ENCODE peak calls at places on chromosomes 3 and 15, in four cellular contexts. One of them, this sample, is unnamed.

GRCh38 chr3:27669505-27670085 is 52.5 kb downstream of the EOMES start:
- DNase-seq in psoas muscle: no peak
- DNase-seq in PC-9: no peak
- DNase-seq in cardiac muscle cell: no peak
- DNase-seq in this sample: no peak

GRCh38 chr3:4425707-4426106 is 41.4 kb downstream of the SUMF1 start:
- DNase-seq in psoas muscle: no peak
- DNase-seq in PC-9: no peak
- DNase-seq in cardiac muscle cell: no peak
- DNase-seq in this sample: no peak

GRCh38 chr15:47870956-47871625 is 153.8 kb downstream of the SEMA6D start:
- DNase-seq in cardiac muscle cell: no peak
- DNase-seq in psoas muscle: no peak
- DNase-seq in PC-9: no peak
- DNase-seq in this sample: no peak

GRCh38 chr3:180011927-180012326 is 24.8 kb downstream of the PEX5L start:
- DNase-seq in cardiac muscle cell: no peak
- DNase-seq in psoas muscle: no peak
- DNase-seq in PC-9: no peak
- DNase-seq in this sample: no peak

GRCh38 chr3:158718490-158719170 is 13.6 kb downstream of the RARRES1 start:
- DNase-seq in cardiac muscle cell: no peak
- DNase-seq in PC-9: peak; percentile 87
- DNase-seq in psoas muscle: no peak
- DNase-seq in this sample: no peak

GRCh38 chr3:77321646-77322045 is 281.7 kb downstream of the ROBO2 start:
- DNase-seq in psoas muscle: no peak
- DNase-seq in cardiac muscle cell: peak; percentile 40
- DNase-seq in PC-9: no peak
- DNase-seq in this sample: no peak

GRCh38 chr3:55629432-55629831 is 142.3 kb upstream of the WNT5A start:
- DNase-seq in psoas muscle: no peak
- DNase-seq in PC-9: peak; percentile 58
- DNase-seq in cardiac muscle cell: peak; percentile 39
- DNase-seq in this sample: peak; percentile 50

GRCh38 chr3:158709666-158710083 is 22.6 kb downstream of the RARRES1 start:
- DNase-seq in psoas muscle: no peak
- DNase-seq in cardiac muscle cell: no peak
- DNase-seq in PC-9: no peak
- DNase-seq in this sample: no peak

GRCh38 chr3:148092624-148093194 is 605.0 kb upstream of the AGTR1 start:
- DNase-seq in PC-9: no peak
- DNase-seq in cardiac muscle cell: no peak
- DNase-seq in psoas muscle: no peak
- DNase-seq in this sample: no peak

GRCh38 chr15:57060799-57061198 is 142.4 kb downstream of the TCF12 start:
- DNase-seq in PC-9: peak; percentile 3
- DNase-seq in cardiac muscle cell: no peak
- DNase-seq in psoas muscle: no peak
- DNase-seq in this sample: no peak

GRCh38 chr15:45670511-45670910 is 35.7 kb downstream of the SQOR start:
- DNase-seq in cardiac muscle cell: no peak
- DNase-seq in psoas muscle: no peak
- DNase-seq in PC-9: no peak
- DNase-seq in this sample: no peak

GRCh38 chr15:48855501-48856440 is 22.2 kb upstream of the EID1 start:
- DNase-seq in cardiac muscle cell: peak; percentile 51
- DNase-seq in PC-9: peak; percentile 10
- DNase-seq in psoas muscle: no peak
- DNase-seq in this sample: peak; percentile 25

GRCh38 chr3:7764091-7764490 is 737.5 kb upstream of the LMCD1 start:
- DNase-seq in cardiac muscle cell: no peak
- DNase-seq in psoas muscle: no peak
- DNase-seq in PC-9: no peak
- DNase-seq in this sample: no peak

GRCh38 chr3:125644036-125645025 is 49.0 kb upstream of the OSBPL11 start:
- DNase-seq in cardiac muscle cell: no peak
- DNase-seq in PC-9: no peak
- DNase-seq in psoas muscle: peak; percentile 81
- DNase-seq in this sample: no peak

GRCh38 chr3:36397856-36398255 is 17.6 kb downstream of the STAC start:
- DNase-seq in cardiac muscle cell: no peak
- DNase-seq in psoas muscle: no peak
- DNase-seq in PC-9: no peak
- DNase-seq in this sample: no peak

GRCh38 chr3:18389108-18389733 is 35.9 kb downstream of the SATB1 start:
- DNase-seq in PC-9: peak; percentile 7
- DNase-seq in cardiac muscle cell: peak; percentile 45
- DNase-seq in psoas muscle: no peak
- DNase-seq in this sample: no peak

DNA sequence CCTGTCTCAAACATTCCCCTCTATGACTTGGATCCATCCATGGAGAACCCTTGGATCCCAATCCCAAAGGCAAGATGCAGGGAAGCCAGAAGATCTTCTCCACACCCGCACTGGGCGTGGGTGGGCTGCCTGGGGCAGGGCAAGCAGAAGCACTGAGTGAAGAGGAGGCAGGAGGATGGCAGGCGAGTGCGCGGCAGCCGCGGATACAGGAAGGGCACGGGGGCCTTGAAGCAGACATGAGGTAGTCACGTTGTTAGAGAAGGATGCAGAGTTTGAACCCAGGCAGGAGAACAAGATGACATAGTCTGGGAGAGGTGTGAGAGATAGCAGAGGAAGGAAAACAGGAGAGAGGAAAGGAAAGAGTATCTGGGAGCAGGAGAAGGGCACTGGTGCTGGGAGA is 5.1 kb upstream of the IGDCC3 start:
- DNase-seq in PC-9: no peak
- DNase-seq in psoas muscle: no peak
- DNase-seq in cardiac muscle cell: no peak
- DNase-seq in this sample: no peak
- H3K27me3 ChIP-seq in PC-9: peaks cover 5% of the 10 kb centered on the region
- H3K27me3 ChIP-seq in psoas muscle: no peaks in the 10 kb centered on the region
- H3K27me3 ChIP-seq in cardiac muscle cell: no peaks in the 10 kb centered on the region
- H3K27me3 ChIP-seq in this sample: no peaks in the 10 kb centered on the region

DNA sequence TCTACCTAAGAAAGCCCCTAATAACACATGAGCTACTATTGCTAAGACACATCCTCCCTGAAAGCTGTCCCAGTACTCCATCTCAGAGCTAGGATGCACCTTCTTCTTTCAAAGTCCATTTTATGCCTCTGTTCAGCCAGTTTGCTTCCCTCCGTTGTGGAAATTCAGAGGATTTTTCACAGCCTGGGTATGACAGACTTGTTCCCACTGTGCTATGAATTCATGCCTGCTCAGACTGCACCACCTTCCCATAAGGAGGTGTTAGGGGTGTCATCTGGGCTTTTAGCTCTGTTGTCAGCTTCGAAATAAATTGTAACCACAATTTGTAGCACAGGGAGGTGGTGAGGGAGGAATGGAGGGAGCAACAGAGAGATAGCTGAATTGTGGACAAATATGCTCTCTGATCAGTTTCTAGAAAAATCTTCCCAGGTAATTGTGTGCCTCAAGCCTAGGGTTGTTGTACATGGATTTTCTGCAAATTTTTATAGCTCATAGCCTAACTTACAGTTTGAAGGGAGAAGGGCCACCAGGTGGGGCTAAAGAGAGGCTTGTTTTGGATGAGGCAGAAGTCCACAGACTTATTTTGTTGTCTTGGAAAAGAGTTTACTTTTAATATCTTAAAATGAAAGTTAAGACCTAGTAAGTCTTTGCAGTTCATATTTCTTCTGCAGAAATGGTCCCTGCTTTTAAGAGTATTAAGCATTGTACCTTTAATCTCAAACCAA is 462.0 kb downstream of the PDCD6IP start:
- DNase-seq in cardiac muscle cell: peak; percentile 74
- DNase-seq in psoas muscle: no peak
- DNase-seq in PC-9: peak; percentile 16
- DNase-seq in this sample: peak; percentile 84
- H3K4me3 ChIP-seq in cardiac muscle cell: no peak overlapping the region
- H3K4me3 ChIP-seq in psoas muscle: no peak overlapping the region
- H3K4me3 ChIP-seq in PC-9: no peak overlapping the region
- H3K4me3 ChIP-seq in this sample: no peak overlapping the region

GRCh38 chr15:59995568-59996349 is 8.4 kb upstream of the FOXB1 start:
- DNase-seq in cardiac muscle cell: no peak
- DNase-seq in PC-9: no peak
- DNase-seq in psoas muscle: no peak
- DNase-seq in this sample: no peak
- H3K27me3 ChIP-seq in cardiac muscle cell: peaks cover 99% of the 10 kb centered on the region
- H3K27me3 ChIP-seq in PC-9: no peaks in the 10 kb centered on the region
- H3K27me3 ChIP-seq in psoas muscle: peaks cover 50% of the 10 kb centered on the region
- H3K27me3 ChIP-seq in this sample: peaks cover 10% of the 10 kb centered on the region

GRCh38 chr3:94305835-94306685 is 243.2 kb downstream of the NSUN3 start:
- DNase-seq in psoas muscle: no peak
- DNase-seq in PC-9: no peak
- DNase-seq in cardiac muscle cell: no peak
- DNase-seq in this sample: no peak
- H3K4me3 ChIP-seq in psoas muscle: no peak overlapping the region
- H3K4me3 ChIP-seq in PC-9: no peak overlapping the region
- H3K4me3 ChIP-seq in cardiac muscle cell: no peak overlapping the region
- H3K4me3 ChIP-seq in this sample: no peak overlapping the region

GRCh38 chr3:181705081-181705480 is 6.6 kb upstream of the SOX2 start:
- DNase-seq in cardiac muscle cell: no peak
- DNase-seq in PC-9: no peak
- DNase-seq in psoas muscle: no peak
- DNase-seq in this sample: no peak
- H3K27me3 ChIP-seq in cardiac muscle cell: peaks cover 97% of the 10 kb centered on the region
- H3K27me3 ChIP-seq in PC-9: no peaks in the 10 kb centered on the region
- H3K27me3 ChIP-seq in psoas muscle: peaks cover 17% of the 10 kb centered on the region
- H3K27me3 ChIP-seq in this sample: peaks cover 4% of the 10 kb centered on the region

This sample was measured in testis.